ENCODE peak calls at places on chromosomes 4 and X, in five cellular contexts. Z, R, S, D and A are unnamed samples. For H3K4me1, the result is how much of the 10 kb centered on the place peaks cover.

GRCh38 chr4:114690571-114690970 is 92.0 kb downstream of the UGT8 start:
- DNase-seq in S (no peak), R (no peak), D (no peak), Z (no peak), A (no peak)

GRCh38 chrX:23901805-23902204 is 5.9 kb downstream of the APOO start:
- DNase-seq in S (peak), Z (peak), D (peak), R (no peak), A (peak)

GRCh38 chrX:39809326-39809725 is 288.4 kb downstream of the BCOR start:
- DNase-seq in Z (no peak), R (no peak), S (no peak), D (no peak), A (peak)

GRCh38 chrX:8010105-8010504 is 82.9 kb upstream of the PNPLA4 start:
- DNase-seq in D (no peak), S (no peak), Z (no peak), R (no peak), A (no peak)

GRCh38 chr4:89303177-89303576 is 4.4 kb downstream of the GPRIN3 start:
- DNase-seq in Z (no peak), R (no peak), S (no peak), D (no peak), A (peak)

GRCh38 chr4:12492730-12493398 is 991.3 kb downstream of the RAB28 start:
- DNase-seq in Z (no peak), R (no peak), S (no peak), D (no peak), A (no peak)

GRCh38 chr4:110049951-110050925 is 137.6 kb downstream of the EGF start:
- DNase-seq in Z (peak), D (no peak), R (no peak), S (no peak), A (peak)

GRCh38 chrX:43643201-43643600 is 12.9 kb upstream of the MAOA start:
- DNase-seq in D (no peak), R (no peak), Z (no peak), S (no peak), A (peak)

GRCh38 chr4:6504900-6505496 is 32.6 kb upstream of the PPP2R2C start:
- DNase-seq in Z (no peak), D (no peak), S (no peak), R (no peak), A (peak)

GRCh38 chr4:54495091-54495490 is 162.7 kb upstream of the KIT start:
- DNase-seq in D (peak), S (no peak), Z (no peak), R (no peak), A (no peak)

GRCh38 chr4:98664959-98665358 is 6.5 kb upstream of the TSPAN5 start:
- DNase-seq in Z (no peak), R (no peak), S (no peak), D (no peak), A (no peak)

GRCh38 chrX:43655151-43655676 is 885 bp upstream of the MAOA start:
- DNase-seq in R (no peak), D (peak), Z (no peak), S (peak), A (peak)

GRCh38 chrX:147850875-147851274 is 60.8 kb upstream of the FMR1 start:
- DNase-seq in R (no peak), Z (no peak), D (no peak), S (no peak), A (no peak)

GRCh38 chr4:89023140-89023539 is 33.8 kb downstream of the FAM13A start:
- DNase-seq in R (no peak), Z (no peak), D (no peak), S (no peak), A (no peak)

GRCh38 chr4:30495261-30496050 is 224.7 kb upstream of the PCDH7 start:
- DNase-seq in D (no peak), Z (no peak), S (no peak), R (no peak), A (no peak)

GRCh38 chr4:55866290-55866907 is 13.0 kb downstream of the EXOC1 start:
- DNase-seq in Z (no peak), D (peak), R (no peak), S (no peak), A (peak)

GRCh38 chrX:151543706-151544105 is 19.8 kb upstream of the PASD1 start:
- DNase-seq in R (no peak), D (no peak), Z (no peak), S (peak), A (no peak)

GRCh38 chr4:2261110-2261852 is 628 bp downstream of the MXD4 start:
- DNase-seq in D (peak), S (no peak), Z (peak), R (no peak), A (peak)

GRCh38 chrX:16750136-16750535 is 30.7 kb downstream of the SYAP1 start:
- DNase-seq in R (no peak), S (no peak), Z (no peak), D (no peak), A (no peak)

GRCh38 chr4:3484057-3484973 is 21.2 kb downstream of the DOK7 start:
- DNase-seq in R (no peak), Z (no peak), D (peak), S (no peak), A (no peak)

GRCh38 chr4:152307669-152308068 is 228.2 kb downstream of the FBXW7 start:
- DNase-seq in S (no peak), R (no peak), D (peak), Z (no peak), A (no peak)

GRCh38 chr4:154618708-154619315 is 6.4 kb upstream of the FGG start:
- DNase-seq in S (peak), R (peak), Z (peak), D (peak), A (peak)

GRCh38 chr4:27861802-27862201 is 1001.2 kb downstream of the STIM2 start:
- DNase-seq in R (no peak), D (no peak), Z (no peak), S (no peak), A (no peak)

GRCh38 chr4:8910822-8911310 is 39.2 kb upstream of the HMX1 start:
- DNase-seq in S (peak), R (no peak), D (no peak), Z (no peak), A (no peak)

GRCh38 chr4:2940267-2941137 is 22.7 kb downstream of the NOP14 start:
- DNase-seq in R (no peak), Z (no peak), D (no peak), S (no peak), A (no peak)

GRCh38 chr4:187227907-187228699 is 504.4 kb upstream of the FAT1 start:
- DNase-seq in Z (no peak), S (no peak), R (no peak), D (peak), A (peak)

GRCh38 chr4:23747131-23747752 is 142.6 kb downstream of the PPARGC1A start:
- DNase-seq in S (no peak), D (no peak), R (no peak), Z (no peak), A (no peak)

GRCh38 chr4:72418458-72418857 is 150.6 kb downstream of the ADAMTS3 start:
- DNase-seq in D (no peak), Z (no peak), R (no peak), S (no peak), A (peak)

GRCh38 chr4:157076578-157076947 is 613 bp downstream of the GLRB start:
- DNase-seq in Z (no peak), S (peak), R (no peak), D (no peak), A (no peak)

GRCh38 chrX:154603438-154604430 is 15.3 kb downstream of the CTAG1B start:
- DNase-seq in R (no peak), Z (no peak), D (no peak), S (no peak), A (peak)

GRCh38 chr4:17961249-17961648 is 60.3 kb downstream of the LCORL start:
- DNase-seq in D (no peak), S (no peak), Z (no peak), R (no peak), A (no peak)

GRCh38 chr4:74414149-74414809 is 30.7 kb upstream of the AREG start:
- DNase-seq in Z (no peak), D (no peak), S (no peak), R (no peak), A (no peak)

GRCh38 chrX:63250253-63250868 is 100.8 kb downstream of the SPIN4 start:
- DNase-seq in R (no peak), S (peak), Z (peak), D (peak), A (peak)

GRCh38 chrX:120366794-120367193 is 4.9 kb downstream of the ATP1B4 start:
- DNase-seq in D (no peak), S (no peak), R (no peak), Z (no peak), A (no peak)

GRCh38 chr4:37082912-37083311 is 161.6 kb upstream of the NWD2 start:
- DNase-seq in S (no peak), Z (no peak), R (no peak), D (no peak), A (no peak)

DNA sequence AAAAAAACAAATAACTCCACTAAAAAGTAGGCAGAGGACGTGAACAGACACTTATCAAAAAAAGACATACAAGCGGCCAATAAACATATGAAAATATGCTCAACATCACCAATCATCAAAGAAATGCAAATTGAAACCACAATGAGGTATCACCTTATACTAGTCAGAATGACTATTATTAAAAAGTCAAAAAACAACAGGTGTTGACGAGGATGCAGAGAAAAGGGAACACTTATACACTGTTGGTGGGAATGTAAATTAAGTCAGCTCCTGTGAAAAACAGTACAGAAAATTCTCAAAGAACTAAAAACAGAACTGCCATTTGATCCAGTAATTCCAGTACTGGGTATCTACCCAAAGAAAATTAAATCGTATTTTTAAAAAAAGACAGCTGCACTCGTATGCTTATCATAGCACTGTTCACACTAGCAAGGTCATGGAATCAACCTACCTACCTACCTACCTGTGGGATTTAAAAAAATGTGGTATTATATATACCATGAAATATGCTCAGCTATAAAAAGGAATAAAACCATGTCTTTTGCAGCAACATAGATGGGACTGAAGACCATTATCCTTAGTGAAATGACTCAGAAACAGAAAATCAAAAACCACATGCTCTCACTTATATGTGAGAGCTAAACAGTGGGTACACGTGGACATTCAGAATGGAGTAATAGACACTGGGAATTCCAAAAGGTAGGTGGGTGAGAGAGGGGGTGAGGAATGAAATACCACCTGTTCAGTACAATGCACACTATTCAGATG is 24.8 kb upstream of the PTPN13 start:
- DNase-seq in R (no peak), D (no peak), S (no peak), Z (no peak), A (no peak)
- H2BK12ac ChIP-seq in R (no peak), D (no peak), S (no peak), Z (no peak), A (no peak)

DNA sequence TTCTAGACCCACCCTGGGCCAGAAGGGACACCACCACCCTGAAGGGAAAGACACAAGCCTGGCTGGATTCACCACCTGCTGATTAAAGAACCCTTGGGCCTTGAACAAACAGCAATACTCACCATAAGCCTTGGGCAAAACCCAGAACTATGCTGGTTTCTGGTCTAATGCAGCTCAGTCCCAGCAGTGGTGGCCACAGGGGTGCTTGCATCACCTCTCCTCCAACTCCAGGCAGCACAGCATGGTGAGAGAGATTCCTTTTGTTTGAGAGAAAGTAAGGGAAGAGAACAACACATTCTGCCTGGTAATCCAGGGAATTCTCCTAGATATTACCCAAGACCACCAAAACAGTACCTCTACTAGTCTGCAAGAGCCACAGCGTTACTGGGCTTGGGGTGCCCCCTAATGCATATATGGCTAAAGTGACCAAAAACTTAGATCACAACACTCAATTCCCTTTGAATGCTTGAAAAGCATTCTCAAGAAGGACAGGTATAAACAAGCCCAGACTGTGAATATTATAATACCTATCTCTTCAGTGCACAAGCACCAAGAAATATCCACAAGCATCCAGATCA is 25.7 kb downstream of the RNF128 start:
- DNase-seq in S (peak), Z (no peak), D (peak), R (no peak), A (peak)
- H3K9ac ChIP-seq in S (no peak), Z (no peak), D (no peak), R (no peak), A (no peak)

DNA sequence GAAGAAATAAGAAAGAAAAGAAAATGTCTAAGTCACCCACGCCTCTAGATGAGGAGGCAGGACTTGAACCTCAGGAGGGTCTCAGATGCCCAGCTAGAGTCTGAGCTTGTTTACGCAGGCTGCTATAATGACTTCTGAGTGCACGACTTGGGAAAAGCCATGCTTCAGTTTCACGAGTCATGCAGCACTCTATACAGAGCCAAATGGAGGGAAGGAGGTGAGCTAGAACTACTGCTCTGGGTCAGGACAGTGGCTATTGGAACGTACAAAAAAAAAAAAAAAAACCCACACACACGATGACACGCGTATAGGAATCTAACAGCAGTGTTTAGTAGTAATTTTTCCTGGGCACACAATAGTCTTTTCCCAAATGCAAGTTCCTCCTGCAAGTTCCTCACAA is 36.8 kb downstream of the IRF2 start:
- DNase-seq in D (no peak), R (no peak), S (no peak), Z (no peak), A (no peak)
- H3K4me1 ChIP-seq in D (under half), R (under half), S (under half), Z (under half), A (under half)

GRCh38 chrX:48025561-48025960 is 18.8 kb downstream of the SPACA5 start:
- DNase-seq in D (peak), Z (peak), S (peak), R (no peak), A (peak)

GRCh38 chrX:48022100-48022499 is 15.3 kb downstream of the SPACA5 start:
- DNase-seq in R (no peak), S (no peak), D (no peak), Z (no peak), A (no peak)

GRCh38 chrX:48022740-48023139 is 16.0 kb downstream of the SPACA5 start:
- DNase-seq in R (no peak), S (no peak), D (no peak), Z (no peak), A (no peak)

DNA sequence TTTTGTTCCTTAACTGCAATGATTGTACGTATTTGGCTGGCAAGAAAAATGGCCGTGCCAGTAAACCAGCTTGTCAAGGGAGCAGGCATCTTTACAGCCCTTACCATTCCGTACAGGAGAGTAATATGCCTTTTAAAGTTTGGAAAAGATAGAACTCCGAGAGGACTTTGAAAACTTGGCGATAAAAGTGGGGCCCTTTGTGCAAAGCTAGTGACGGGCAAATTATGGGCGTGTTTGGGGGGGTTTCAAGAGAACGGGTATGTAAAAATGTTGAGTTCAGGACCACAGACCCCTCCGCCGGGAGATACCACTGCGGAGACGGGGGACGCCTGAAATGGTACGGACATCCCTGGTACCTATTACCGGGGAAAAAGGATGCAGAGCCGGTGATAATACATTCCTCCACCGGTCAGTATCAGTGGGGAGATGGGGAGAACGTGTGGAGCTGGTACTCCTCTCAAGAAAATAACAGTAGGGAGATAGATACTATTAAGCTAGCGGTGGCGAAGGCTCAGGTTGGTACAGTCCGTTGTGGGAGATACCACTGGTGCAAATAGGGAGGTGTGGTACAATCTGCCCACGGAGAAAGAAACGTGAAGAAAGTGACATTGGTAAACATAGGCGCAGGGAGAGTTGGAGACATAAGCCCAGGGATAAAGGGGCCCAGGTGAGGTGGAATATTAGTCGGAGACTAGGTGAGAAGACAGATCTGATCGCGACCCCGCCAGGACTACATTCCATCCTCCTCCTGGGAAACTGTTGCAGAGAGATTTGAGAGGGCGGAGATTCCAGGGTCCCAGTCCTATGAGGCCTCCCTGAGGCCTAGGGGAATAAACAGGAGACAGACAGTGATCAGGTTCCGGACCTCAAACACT is 14.5 kb downstream of the SPACA5 start:
- DNase-seq in R (no peak), S (peak), Z (peak), D (peak), A (peak)
- H2BK12ac ChIP-seq in R (peak), S (no peak), Z (no peak), D (peak), A (no peak)